ENCODE peak calls at places on chromosomes 6 and 20, in six cellular contexts. One of them, this sample, is unnamed.

GRCh38 chr6:2877057-2877882 is 25.8 kb downstream of the SERPINB9 start:
- DNase-seq in K562: no peak
- DNase-seq in H1: no peak
- DNase-seq in HepG2: peak
- DNase-seq in HCT116: no peak
- DNase-seq in GM12878: no peak
- DNase-seq in this sample: peak

GRCh38 chr6:50270427-50270826 is 220.7 kb upstream of the DEFB112 start:
- DNase-seq in K562: no peak
- DNase-seq in H1: no peak
- DNase-seq in HepG2: no peak
- DNase-seq in HCT116: no peak
- DNase-seq in GM12878: no peak
- DNase-seq in this sample: no peak

GRCh38 chr6:168908887-168909286 is 344.8 kb downstream of the THBS2 start:
- DNase-seq in K562: no peak
- DNase-seq in H1: no peak
- DNase-seq in HepG2: no peak
- DNase-seq in HCT116: no peak
- DNase-seq in GM12878: no peak
- DNase-seq in this sample: no peak

GRCh38 chr20:4074877-4075455 is 59.6 kb upstream of the RNF24 start:
- DNase-seq in K562: peak
- DNase-seq in H1: no peak
- DNase-seq in HepG2: no peak
- DNase-seq in HCT116: no peak
- DNase-seq in GM12878: no peak
- DNase-seq in this sample: no peak

GRCh38 chr6:166435574-166435973 is 52.8 kb upstream of the MPC1 start:
- DNase-seq in K562: no peak
- DNase-seq in H1: no peak
- DNase-seq in HepG2: no peak
- DNase-seq in HCT116: no peak
- DNase-seq in GM12878: no peak
- DNase-seq in this sample: no peak

GRCh38 chr6:25136879-25137278 is 142.3 kb upstream of the CARMIL1 start:
- DNase-seq in K562: peak
- DNase-seq in H1: no peak
- DNase-seq in HepG2: no peak
- DNase-seq in HCT116: no peak
- DNase-seq in GM12878: no peak
- DNase-seq in this sample: peak

GRCh38 chr20:56592211-56592610 is 36.9 kb upstream of the TFAP2C start:
- DNase-seq in K562: no peak
- DNase-seq in H1: no peak
- DNase-seq in HepG2: no peak
- DNase-seq in HCT116: no peak
- DNase-seq in GM12878: no peak
- DNase-seq in this sample: no peak

GRCh38 chr6:5763871-5764270 is 242.9 kb downstream of the NRN1 start:
- DNase-seq in K562: no peak
- DNase-seq in H1: no peak
- DNase-seq in HepG2: no peak
- DNase-seq in HCT116: no peak
- DNase-seq in GM12878: peak
- DNase-seq in this sample: no peak

GRCh38 chr6:47097092-47097945 is 55.2 kb upstream of the ADGRF1 start:
- DNase-seq in K562: peak
- DNase-seq in H1: no peak
- DNase-seq in HepG2: peak
- DNase-seq in HCT116: peak
- DNase-seq in GM12878: peak
- DNase-seq in this sample: peak

GRCh38 chr6:136037885-136038460 is 186.5 kb downstream of the PDE7B start:
- DNase-seq in K562: no peak
- DNase-seq in H1: no peak
- DNase-seq in HepG2: no peak
- DNase-seq in HCT116: no peak
- DNase-seq in GM12878: no peak
- DNase-seq in this sample: peak

GRCh38 chr6:31922942-31923341 is 4.6 kb upstream of the C2 start:
- DNase-seq in K562: peak
- DNase-seq in H1: no peak
- DNase-seq in HepG2: peak
- DNase-seq in HCT116: peak
- DNase-seq in GM12878: no peak
- DNase-seq in this sample: no peak

GRCh38 chr6:139409026-139409425 is 34.6 kb upstream of the CITED2 start:
- DNase-seq in K562: no peak
- DNase-seq in H1: no peak
- DNase-seq in HepG2: no peak
- DNase-seq in HCT116: no peak
- DNase-seq in GM12878: no peak
- DNase-seq in this sample: no peak

GRCh38 chr6:154617175-154617574 is 106.7 kb upstream of the CNKSR3 start:
- DNase-seq in K562: no peak
- DNase-seq in H1: no peak
- DNase-seq in HepG2: no peak
- DNase-seq in HCT116: no peak
- DNase-seq in GM12878: no peak
- DNase-seq in this sample: no peak

GRCh38 chr6:105834548-105834947 is 251.6 kb upstream of the PRDM1 start:
- DNase-seq in K562: no peak
- DNase-seq in H1: no peak
- DNase-seq in HepG2: no peak
- DNase-seq in HCT116: no peak
- DNase-seq in GM12878: no peak
- DNase-seq in this sample: no peak

GRCh38 chr20:33209789-33210188 is 7.4 kb upstream of the BPIFA3 start:
- DNase-seq in K562: peak
- DNase-seq in H1: no peak
- DNase-seq in HepG2: peak
- DNase-seq in HCT116: peak
- DNase-seq in GM12878: no peak
- DNase-seq in this sample: peak

GRCh38 chr20:16821211-16822089 is 73.3 kb downstream of the OTOR start:
- DNase-seq in K562: peak
- DNase-seq in H1: peak
- DNase-seq in HepG2: peak
- DNase-seq in HCT116: peak
- DNase-seq in GM12878: no peak
- DNase-seq in this sample: peak

GRCh38 chr6:51892750-51893149 is 194.7 kb downstream of the PKHD1 start:
- DNase-seq in K562: no peak
- DNase-seq in H1: no peak
- DNase-seq in HepG2: no peak
- DNase-seq in HCT116: no peak
- DNase-seq in GM12878: no peak
- DNase-seq in this sample: no peak

GRCh38 chr6:56724455-56724854 is 81.8 kb upstream of the DST start:
- DNase-seq in K562: no peak
- DNase-seq in H1: no peak
- DNase-seq in HepG2: no peak
- DNase-seq in HCT116: no peak
- DNase-seq in GM12878: no peak
- DNase-seq in this sample: no peak

GRCh38 chr6:109001554-109001953 is 93.1 kb downstream of the SESN1 start:
- DNase-seq in K562: no peak
- DNase-seq in H1: no peak
- DNase-seq in HepG2: no peak
- DNase-seq in HCT116: no peak
- DNase-seq in GM12878: no peak
- DNase-seq in this sample: no peak

GRCh38 chr20:58996226-58996611 is 10.8 kb downstream of the CTSZ start:
- DNase-seq in K562: no peak
- DNase-seq in H1: no peak
- DNase-seq in HepG2: no peak
- DNase-seq in HCT116: no peak
- DNase-seq in GM12878: no peak
- DNase-seq in this sample: no peak

GRCh38 chr20:58993332-58994248 is 12.5 kb downstream of the NELFCD start:
- DNase-seq in K562: no peak
- DNase-seq in H1: no peak
- DNase-seq in HepG2: no peak
- DNase-seq in HCT116: no peak
- DNase-seq in GM12878: no peak
- DNase-seq in this sample: no peak

GRCh38 chr20:58994390-58995159 is 12.5 kb downstream of the CTSZ start:
- DNase-seq in K562: no peak
- DNase-seq in H1: no peak
- DNase-seq in HepG2: no peak
- DNase-seq in HCT116: no peak
- DNase-seq in GM12878: no peak
- DNase-seq in this sample: no peak

GRCh38 chr20:58997141-58997770 is 9.8 kb downstream of the CTSZ start:
- DNase-seq in K562: no peak
- DNase-seq in H1: no peak
- DNase-seq in HepG2: no peak
- DNase-seq in HCT116: no peak
- DNase-seq in GM12878: no peak
- DNase-seq in this sample: no peak

DNA sequence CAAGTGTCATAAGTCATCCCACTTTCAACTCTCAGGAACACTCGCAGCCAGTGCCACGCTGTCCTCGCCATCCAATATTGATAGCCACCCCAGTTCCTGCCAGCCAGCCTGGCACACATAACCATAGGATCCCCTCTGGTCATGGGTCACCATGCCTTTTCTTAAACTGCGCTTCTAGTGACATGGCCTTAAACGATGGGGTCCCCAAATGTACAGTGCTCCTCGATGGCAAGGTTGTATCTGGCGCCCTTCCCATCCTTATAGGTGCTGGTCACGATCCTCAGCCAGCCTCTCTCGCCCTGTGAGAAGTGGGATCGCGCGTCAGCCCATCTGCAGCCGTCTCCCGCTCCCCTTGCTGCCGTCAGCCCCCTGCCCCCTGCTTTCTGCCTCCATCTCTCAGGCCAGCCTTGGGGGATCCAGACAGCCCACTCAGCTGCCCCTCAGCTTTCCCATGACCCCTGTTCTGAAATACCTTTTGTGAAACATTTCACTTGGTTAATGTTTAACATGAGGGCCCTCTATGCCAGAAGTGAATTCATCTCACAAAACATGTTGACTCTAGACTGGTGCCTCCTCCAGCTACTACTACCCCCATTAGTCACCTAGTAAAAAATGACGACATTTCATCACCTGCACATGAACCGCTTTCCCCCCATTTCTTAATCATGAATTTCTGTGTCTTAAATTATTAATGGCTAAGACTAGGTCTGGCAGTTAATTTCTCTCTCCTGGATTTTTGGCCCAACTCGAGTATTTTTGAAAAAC is 11.4 kb downstream of the CTSZ start:
- DNase-seq in K562: no peak
- DNase-seq in H1: no peak
- DNase-seq in HepG2: peak
- DNase-seq in HCT116: no peak
- DNase-seq in GM12878: no peak
- DNase-seq in this sample: no peak
- TF ChIP-seq POLR2A in K562: peak
- TF ChIP-seq POLR2A in H1: no peak
- TF ChIP-seq POLR2A in HepG2: no peak
- TF ChIP-seq POLR2A in HCT116: no peak
- TF ChIP-seq POLR2A in GM12878: peak
- TF ChIP-seq POLR2A in this sample: no peak

GRCh38 chr6:29792123-29793035 is 35.2 kb upstream of the HLA-G start:
- DNase-seq in K562: no peak
- DNase-seq in H1: no peak
- DNase-seq in HepG2: no peak
- DNase-seq in HCT116: no peak
- DNase-seq in GM12878: no peak
- DNase-seq in this sample: peak
- TF ChIP-seq EZH2 in K562: no peak
- TF ChIP-seq EZH2 in H1: peak
- TF ChIP-seq EZH2 in HepG2: no peak
- TF ChIP-seq EZH2 in HCT116: no peak
- TF ChIP-seq EZH2 in GM12878: no peak
- TF ChIP-seq EZH2 in this sample: peak

GRCh38 chr20:62554214-62554897 is 78.6 kb upstream of the GATA5 start:
- DNase-seq in K562: no peak
- DNase-seq in H1: no peak
- DNase-seq in HepG2: no peak
- DNase-seq in HCT116: no peak
- DNase-seq in GM12878: no peak
- DNase-seq in this sample: no peak
- TF ChIP-seq POLR2A in K562: no peak
- TF ChIP-seq POLR2A in H1: no peak
- TF ChIP-seq POLR2A in HepG2: no peak
- TF ChIP-seq POLR2A in HCT116: no peak
- TF ChIP-seq POLR2A in GM12878: no peak
- TF ChIP-seq POLR2A in this sample: no peak

GRCh38 chr6:41411961-41412360 is 76.6 kb downstream of the NCR2 start:
- DNase-seq in K562: no peak
- DNase-seq in H1: no peak
- DNase-seq in HepG2: no peak
- DNase-seq in HCT116: no peak
- DNase-seq in GM12878: no peak
- DNase-seq in this sample: no peak

GRCh38 chr6:41422156-41422555 is 86.7 kb downstream of the NCR2 start:
- DNase-seq in K562: no peak
- DNase-seq in H1: no peak
- DNase-seq in HepG2: no peak
- DNase-seq in HCT116: no peak
- DNase-seq in GM12878: no peak
- DNase-seq in this sample: no peak

GRCh38 chr6:41419385-41419784 is 84.0 kb downstream of the NCR2 start:
- DNase-seq in K562: no peak
- DNase-seq in H1: no peak
- DNase-seq in HepG2: no peak
- DNase-seq in HCT116: no peak
- DNase-seq in GM12878: no peak
- DNase-seq in this sample: no peak

GRCh38 chr6:41413250-41413649 is 77.8 kb downstream of the NCR2 start:
- DNase-seq in K562: no peak
- DNase-seq in H1: no peak
- DNase-seq in HepG2: no peak
- DNase-seq in HCT116: no peak
- DNase-seq in GM12878: no peak
- DNase-seq in this sample: no peak

DNA sequence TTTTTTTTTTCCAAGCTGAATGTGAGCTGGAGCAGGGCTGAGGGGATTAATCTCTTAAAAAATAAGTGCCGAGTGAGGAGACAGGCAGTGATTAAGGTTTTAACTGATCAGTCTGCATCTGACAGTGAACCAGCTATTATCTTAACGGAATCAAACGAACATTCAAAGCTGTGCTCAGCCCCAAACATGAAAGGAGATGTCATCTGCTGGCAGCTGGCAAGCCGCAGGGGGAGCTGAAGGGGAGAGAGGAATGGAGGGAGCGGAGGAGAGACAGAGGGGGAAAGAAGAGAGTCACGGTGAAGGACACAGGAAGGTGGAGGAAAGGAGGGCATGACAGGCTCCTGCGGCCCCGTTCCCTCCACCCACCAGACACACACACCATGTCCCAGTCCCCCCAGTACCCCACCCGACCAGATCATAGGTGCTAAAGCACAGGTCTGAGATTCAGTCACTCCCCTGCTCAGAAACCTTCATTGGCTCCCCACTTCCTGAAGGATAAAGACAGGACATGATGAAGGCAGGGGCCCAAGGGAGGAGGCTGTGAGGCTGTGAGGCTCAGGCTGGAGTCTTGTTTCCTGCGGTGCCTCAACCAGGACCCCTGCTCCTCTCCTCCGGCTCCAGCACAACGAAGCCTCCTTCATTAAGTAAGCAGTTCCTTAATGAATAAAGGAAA is 80.9 kb downstream of the NCR2 start:
- DNase-seq in K562: no peak
- DNase-seq in H1: no peak
- DNase-seq in HepG2: no peak
- DNase-seq in HCT116: no peak
- DNase-seq in GM12878: no peak
- DNase-seq in this sample: no peak
- TF ChIP-seq EZH2 in K562: no peak
- TF ChIP-seq EZH2 in H1: peak
- TF ChIP-seq EZH2 in HepG2: no peak
- TF ChIP-seq EZH2 in HCT116: no peak
- TF ChIP-seq EZH2 in GM12878: no peak
- TF ChIP-seq EZH2 in this sample: no peak